ENCODE peak calls at places on chromosomes 2 and 18, in nine cellular contexts. R is amygdala; S is lower lobe of right lung; B is activated CD4-positive, alpha-beta T cell treated with anti-CD3 and anti-CD28 coated beads for 4 hours; C is SW 1271; J is transverse colon; I is T follicular helper cell; Y is cardiac fibroblast; G is posterior vena cava. W is an unnamed sample.

GRCh38 chr2:118848381-118849225 is 1.2 kb upstream of the EN1 start:
- DNase-seq in R (no peak), S (no peak), B (no peak), C (no peak), J (no peak), I (no peak), Y (no peak), G (no peak), W (no peak)

GRCh38 chr2:239548491-239548890 is 147.7 kb upstream of the HDAC4 start:
- DNase-seq in R (no peak), S (no peak), B (peak), C (no peak), J (no peak), I (no peak), Y (no peak), G (peak), W (no peak)

GRCh38 chr2:21422050-21422449 is 298.3 kb downstream of the TDRD15 start:
- DNase-seq in R (no peak), S (peak), B (no peak), C (no peak), J (peak), I (no peak), Y (no peak), G (no peak), W (no peak)

GRCh38 chr2:78992451-78992806 is 33.1 kb upstream of the REG3G start:
- DNase-seq in R (peak), S (no peak), B (no peak), C (no peak), J (peak), I (no peak), Y (peak), G (no peak), W (no peak)

GRCh38 chr2:239167011-239167673 is 233.7 kb downstream of the HDAC4 start:
- DNase-seq in R (no peak), S (peak), B (no peak), C (no peak), J (peak), I (no peak), Y (no peak), G (peak), W (no peak)

GRCh38 chr2:219706823-219707281 is 79.4 kb downstream of the SLC4A3 start:
- DNase-seq in R (no peak), S (no peak), B (no peak), C (no peak), J (no peak), I (no peak), Y (peak), G (no peak), W (no peak)

GRCh38 chr2:55109219-55109891 is 59.1 kb upstream of the RTN4 start:
- DNase-seq in R (no peak), S (no peak), B (no peak), C (no peak), J (peak), I (no peak), Y (peak), G (no peak), W (peak)

GRCh38 chr18:44823782-44824181 is 143.1 kb downstream of the SETBP1 start:
- DNase-seq in R (no peak), S (no peak), B (no peak), C (no peak), J (no peak), I (no peak), Y (peak), G (no peak), W (no peak)

GRCh38 chr2:126784636-126785035 is 114.1 kb upstream of the TEX51 start:
- DNase-seq in R (no peak), S (no peak), B (no peak), C (no peak), J (no peak), I (no peak), Y (no peak), G (peak), W (no peak)

GRCh38 chr18:10111944-10112343 is 198.1 kb downstream of the VAPA start:
- DNase-seq in R (no peak), S (no peak), B (no peak), C (no peak), J (no peak), I (no peak), Y (no peak), G (no peak), W (no peak)

GRCh38 chr18:13597068-13597467 is 129.3 kb downstream of the FAM210A start:
- DNase-seq in R (no peak), S (no peak), B (no peak), C (no peak), J (no peak), I (no peak), Y (no peak), G (no peak), W (no peak)

GRCh38 chr2:26626606-26627005 is 14.6 kb downstream of the CIB4 start:
- DNase-seq in R (no peak), S (peak), B (no peak), C (no peak), J (no peak), I (no peak), Y (no peak), G (peak), W (no peak)

GRCh38 chr2:60597346-60597745 is 43.9 kb upstream of the BCL11A start:
- DNase-seq in R (no peak), S (no peak), B (no peak), C (no peak), J (no peak), I (no peak), Y (no peak), G (no peak), W (no peak)

GRCh38 chr2:75098856-75099255 is 100.5 kb downstream of the TACR1 start:
- DNase-seq in R (no peak), S (no peak), B (no peak), C (no peak), J (no peak), I (no peak), Y (peak), G (no peak), W (peak)

GRCh38 chr2:44934521-44934961 is 7.0 kb upstream of the SIX3 start:
- DNase-seq in R (no peak), S (no peak), B (no peak), C (no peak), J (no peak), I (no peak), Y (no peak), G (peak), W (no peak)

GRCh38 chr18:21557607-21558253 is 42.8 kb downstream of the ESCO1 start:
- DNase-seq in R (no peak), S (no peak), B (no peak), C (no peak), J (no peak), I (no peak), Y (peak), G (no peak), W (no peak)

GRCh38 chr2:75500633-75501032 is 60.1 kb downstream of the EVA1A start:
- DNase-seq in R (no peak), S (no peak), B (no peak), C (no peak), J (no peak), I (no peak), Y (no peak), G (no peak), W (no peak)

GRCh38 chr2:85540131-85540587 is 1.2 kb downstream of the MAT2A start:
- DNase-seq in R (no peak), S (no peak), B (no peak), C (no peak), J (no peak), I (no peak), Y (peak), G (no peak), W (no peak)

GRCh38 chr2:239291505-239292350 is 109.1 kb downstream of the HDAC4 start:
- DNase-seq in R (peak), S (peak), B (no peak), C (no peak), J (peak), I (no peak), Y (no peak), G (peak), W (no peak)

GRCh38 chr2:136917281-136917680 is 151.9 kb downstream of the THSD7B start:
- DNase-seq in R (no peak), S (no peak), B (no peak), C (no peak), J (no peak), I (no peak), Y (no peak), G (no peak), W (no peak)

GRCh38 chr18:52190630-52191029 is 149.4 kb upstream of the DCC start:
- DNase-seq in R (no peak), S (no peak), B (no peak), C (no peak), J (no peak), I (no peak), Y (no peak), G (no peak), W (no peak)

GRCh38 chr2:33645861-33646260 is 46.8 kb upstream of the FAM98A start:
- DNase-seq in R (no peak), S (no peak), B (no peak), C (no peak), J (no peak), I (no peak), Y (peak), G (no peak), W (no peak)

GRCh38 chr2:72825271-72826155 is at the start of gene EXOC6B:
- DNase-seq in R (peak), S (peak), B (peak), C (peak), J (peak), I (peak), Y (peak), G (peak), W (peak)

GRCh38 chr2:102442967-102443828 is 20.2 kb downstream of the IL18RAP start:
- DNase-seq in R (peak), S (no peak), B (peak), C (no peak), J (peak), I (no peak), Y (peak), G (no peak), W (peak)

GRCh38 chr18:10101293-10101701 is 187.5 kb downstream of the VAPA start:
- DNase-seq in R (no peak), S (no peak), B (no peak), C (no peak), J (no peak), I (no peak), Y (peak), G (no peak), W (no peak)

GRCh38 chr2:106159867-106160785 is 34.0 kb downstream of the UXS1 start:
- DNase-seq in R (no peak), S (no peak), B (peak), C (no peak), J (no peak), I (peak), Y (no peak), G (no peak), W (no peak)

GRCh38 chr2:53104263-53104662 is 663.3 kb upstream of the CHAC2 start:
- DNase-seq in R (no peak), S (no peak), B (no peak), C (no peak), J (no peak), I (no peak), Y (peak), G (no peak), W (peak)

GRCh38 chr2:212536385-212537310 is 2.0 kb downstream of the ERBB4 start:
- DNase-seq in R (peak), S (no peak), B (no peak), C (no peak), J (no peak), I (no peak), Y (no peak), G (peak), W (no peak)

GRCh38 chr2:224666951-224667553 is 49.1 kb downstream of the CCDC195 start:
- DNase-seq in R (no peak), S (no peak), B (no peak), C (no peak), J (no peak), I (no peak), Y (no peak), G (no peak), W (no peak)

GRCh38 chr2:85390941-85391669 is 19.1 kb downstream of the CAPG start:
- DNase-seq in R (peak), S (peak), B (peak), C (no peak), J (peak), I (peak), Y (peak), G (peak), W (peak)

GRCh38 chr2:43133708-43134570 is 92.5 kb downstream of the ZFP36L2 start:
- DNase-seq in R (peak), S (peak), B (peak), C (no peak), J (peak), I (peak), Y (no peak), G (no peak), W (no peak)

GRCh38 chr2:166060191-166060590 is 67.6 kb downstream of the SCN1A start:
- DNase-seq in R (no peak), S (no peak), B (no peak), C (no peak), J (no peak), I (no peak), Y (peak), G (no peak), W (no peak)

GRCh38 chr2:215826838-215827441 is 186.4 kb downstream of the MREG start:
- DNase-seq in R (no peak), S (no peak), B (no peak), C (no peak), J (no peak), I (no peak), Y (peak), G (no peak), W (peak)